ENCODE peak calls at places on chromosome 18, in eight cellular contexts. G, R, S, N, F, P, J and T are unnamed samples.

GRCh38 chr18:8208716-8209115 is 400.5 kb upstream of the RAB12 start:
- DNase-seq in N (no peak), R (no peak), J (no peak), G (no peak), P (no peak), S (no peak), F (no peak), T (no peak)

GRCh38 chr18:21341141-21341540 is 99.1 kb downstream of the GREB1L start:
- DNase-seq in G (no peak), J (no peak), S (no peak), P (no peak), R (no peak), N (no peak), F (no peak), T (no peak)

GRCh38 chr18:68262697-68263293 is 452.1 kb downstream of the TMX3 start:
- DNase-seq in P (peak), F (peak), J (no peak), G (no peak), N (no peak), S (peak), R (no peak), T (no peak)

GRCh38 chr18:59063300-59063895 is 76.3 kb upstream of the SEC11C start:
- DNase-seq in J (no peak), R (no peak), P (no peak), F (peak), S (no peak), N (no peak), G (no peak), T (no peak)

GRCh38 chr18:12011962-12012549 is 30.7 kb downstream of the IMPA2 start:
- DNase-seq in J (peak), N (no peak), G (no peak), R (no peak), F (peak), S (no peak), P (no peak), T (no peak)

GRCh38 chr18:22250591-22250996 is 81.2 kb downstream of the GATA6 start:
- DNase-seq in P (no peak), N (no peak), G (no peak), J (no peak), R (no peak), S (no peak), F (peak), T (no peak)

GRCh38 chr18:32730620-32731021 is 42.2 kb downstream of the KLHL14 start:
- DNase-seq in F (peak), N (no peak), J (no peak), S (no peak), G (no peak), R (no peak), P (no peak), T (no peak)

GRCh38 chr18:77711096-77711495 is 461.4 kb downstream of the GALR1 start:
- DNase-seq in G (no peak), P (no peak), N (no peak), F (no peak), S (no peak), J (no peak), R (no peak), T (no peak)

GRCh38 chr18:58606236-58606635 is 22.7 kb downstream of the ALPK2 start:
- DNase-seq in R (no peak), G (no peak), N (no peak), J (no peak), F (no peak), S (no peak), P (no peak), T (no peak)

GRCh38 chr18:3037423-3037915 is 24.5 kb upstream of the LPIN2 start:
- DNase-seq in N (no peak), G (no peak), S (peak), R (no peak), J (peak), P (no peak), F (peak), T (peak)

GRCh38 chr18:49609416-49610284 is 47.8 kb downstream of the LIPG start:
- DNase-seq in R (no peak), S (no peak), P (no peak), J (no peak), F (no peak), N (no peak), G (no peak), T (no peak)

GRCh38 chr18:51390695-51391094 is 193.2 kb upstream of the MEX3C start:
- DNase-seq in S (peak), J (no peak), G (no peak), F (peak), P (no peak), N (no peak), R (no peak), T (no peak)

GRCh38 chr18:24011095-24011917 is 3.2 kb upstream of the TTC39C start:
- DNase-seq in J (no peak), F (no peak), S (no peak), G (no peak), P (no peak), R (no peak), N (no peak), T (no peak)

GRCh38 chr18:38481576-38481975 is 916.0 kb upstream of the CELF4 start:
- DNase-seq in G (no peak), P (no peak), S (no peak), F (no peak), J (no peak), N (no peak), R (no peak), T (no peak)

GRCh38 chr18:79348066-79348465 is 47.7 kb upstream of the NFATC1 start:
- DNase-seq in S (no peak), F (no peak), P (no peak), J (no peak), R (no peak), N (no peak), G (no peak), T (no peak)

GRCh38 chr18:5137261-5137660 is 59.8 kb downstream of the AKAIN1 start:
- DNase-seq in P (no peak), N (no peak), J (no peak), R (no peak), F (no peak), G (no peak), S (no peak), T (no peak)

GRCh38 chr18:74493689-74494088 is 2.5 kb upstream of the CNDP2 start:
- DNase-seq in R (peak), N (peak), S (peak), F (peak), P (no peak), G (peak), J (no peak), T (no peak)

GRCh38 chr18:2656237-2657042 is 914 bp downstream of the SMCHD1 start:
- DNase-seq in P (no peak), F (peak), R (peak), G (peak), J (peak), S (peak), N (peak), T (peak)

GRCh38 chr18:44229693-44230108 is 451.0 kb upstream of the SETBP1 start:
- DNase-seq in S (peak), N (no peak), R (peak), P (no peak), J (peak), F (peak), G (peak), T (no peak)

GRCh38 chr18:5294618-5295230 is 802 bp downstream of the ZBTB14 start:
- DNase-seq in P (peak), G (peak), N (peak), S (peak), F (peak), R (no peak), J (peak), T (peak)

DNA sequence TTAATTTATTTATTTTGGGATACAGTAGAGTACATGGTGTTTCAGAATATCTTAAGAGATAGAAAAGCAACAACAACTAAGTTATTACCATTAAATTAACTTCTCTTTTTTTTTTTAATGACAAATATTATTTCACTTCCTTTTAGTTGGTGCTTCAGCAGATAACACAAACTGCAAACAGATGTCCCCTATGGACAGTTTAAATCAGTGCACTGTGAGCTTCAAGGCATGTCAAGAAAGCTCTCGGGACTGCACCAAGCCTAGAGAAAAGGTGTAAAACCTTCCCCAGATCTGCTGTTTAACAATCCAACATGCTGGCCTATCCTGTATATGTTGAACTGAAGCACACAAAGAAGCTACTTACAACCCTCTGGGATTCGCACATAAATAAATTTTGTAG is 122.7 kb downstream of the TCF4 start:
- DNase-seq in R (no peak), P (no peak), G (no peak), J (no peak), S (no peak), F (no peak), N (no peak), T (no peak)
- TF ChIP-seq CTCF in R (no peak), P (no peak), G (no peak), J (no peak), S (no peak), F (no peak), N (no peak), T (no peak)

GRCh38 chr18:47658498-47658897 is 272.0 kb downstream of the SMAD2 start:
- DNase-seq in P (no peak), F (no peak), G (no peak), J (no peak), R (no peak), N (no peak), S (no peak), T (no peak)
- TF ChIP-seq CTCF in P (no peak), F (no peak), G (no peak), J (no peak), R (no peak), N (no peak), S (no peak), T (no peak)

DNA sequence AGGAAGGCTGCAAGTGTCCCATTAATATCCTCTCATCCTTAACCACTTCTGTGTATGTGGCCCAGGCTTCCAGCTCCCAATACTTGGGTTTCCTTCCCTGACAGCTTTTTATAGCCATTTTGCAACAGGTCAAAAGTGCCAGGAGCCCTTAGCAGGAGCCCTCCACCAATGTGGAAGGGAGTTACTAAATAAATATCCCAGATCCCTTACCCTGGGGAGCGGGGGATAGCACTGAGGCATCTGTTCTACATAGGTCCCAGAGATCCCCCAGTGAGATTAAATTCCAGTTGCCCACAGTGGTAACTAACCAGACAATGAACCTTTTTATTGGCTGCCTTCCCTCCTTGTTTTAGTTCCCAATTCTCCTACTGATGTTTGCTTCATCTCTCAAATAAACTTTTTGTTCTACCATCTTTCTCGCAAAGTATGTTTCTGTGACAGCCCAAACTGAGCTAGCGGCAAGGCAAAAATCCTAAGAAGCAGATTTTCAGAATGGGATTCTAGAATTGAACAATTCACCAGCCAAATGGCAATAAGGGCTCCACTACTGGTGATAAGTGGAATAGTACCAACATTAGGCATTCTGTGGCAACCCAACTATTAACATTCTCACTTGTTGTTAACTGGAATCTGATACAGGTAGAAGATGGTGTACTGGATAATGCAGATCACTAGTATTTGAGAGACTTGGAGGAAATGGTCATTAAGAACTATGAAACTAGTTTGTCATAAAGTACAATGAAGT is 83.9 kb upstream of the MAPRE2 start:
- DNase-seq in P (no peak), R (no peak), S (peak), N (no peak), J (no peak), G (no peak), F (peak), T (no peak)
- TF ChIP-seq CTCF in P (no peak), R (no peak), S (no peak), N (no peak), J (no peak), G (no peak), F (peak), T (no peak)

GRCh38 chr18:42742976-42743755 is 372.3 kb downstream of the RIT2 start:
- DNase-seq in G (no peak), S (peak), N (no peak), F (no peak), R (no peak), P (no peak), J (no peak), T (no peak)

GRCh38 chr18:42746794-42747193 is 368.7 kb downstream of the RIT2 start:
- DNase-seq in G (no peak), S (no peak), R (no peak), F (no peak), J (no peak), P (no peak), N (no peak), T (no peak)

GRCh38 chr18:42742474-42742873 is 373.0 kb downstream of the RIT2 start:
- DNase-seq in S (no peak), N (no peak), J (no peak), R (no peak), F (no peak), G (no peak), P (no peak), T (no peak)

GRCh38 chr18:42745931-42746330 is 369.6 kb downstream of the RIT2 start:
- DNase-seq in J (no peak), P (no peak), R (no peak), F (no peak), G (no peak), S (no peak), N (no peak), T (no peak)

GRCh38 chr18:42745171-42745570 is 370.3 kb downstream of the RIT2 start:
- DNase-seq in J (no peak), G (no peak), F (no peak), P (no peak), S (no peak), R (no peak), N (no peak), T (no peak)
- TF ChIP-seq CTCF in J (no peak), G (no peak), F (no peak), P (no peak), S (no peak), R (no peak), N (no peak), T (no peak)

GRCh38 chr18:61892683-61893303 is at the start of gene RNF152:
- DNase-seq in G (peak), J (no peak), N (peak), F (peak), S (peak), R (peak), P (no peak), T (no peak)

GRCh38 chr18:61893971-61894750 is 1.4 kb upstream of the RNF152 start:
- DNase-seq in R (peak), S (peak), F (peak), P (no peak), N (peak), G (peak), J (peak), T (peak)

GRCh38 chr18:61891874-61892273 is 933 bp downstream of the RNF152 start:
- DNase-seq in J (no peak), R (no peak), N (no peak), G (peak), S (no peak), P (no peak), F (peak), T (no peak)

GRCh38 chr18:61894751-61895524 is 2.1 kb upstream of the RNF152 start:
- DNase-seq in F (peak), N (no peak), J (no peak), G (no peak), R (no peak), P (no peak), S (no peak), T (no peak)

DNA sequence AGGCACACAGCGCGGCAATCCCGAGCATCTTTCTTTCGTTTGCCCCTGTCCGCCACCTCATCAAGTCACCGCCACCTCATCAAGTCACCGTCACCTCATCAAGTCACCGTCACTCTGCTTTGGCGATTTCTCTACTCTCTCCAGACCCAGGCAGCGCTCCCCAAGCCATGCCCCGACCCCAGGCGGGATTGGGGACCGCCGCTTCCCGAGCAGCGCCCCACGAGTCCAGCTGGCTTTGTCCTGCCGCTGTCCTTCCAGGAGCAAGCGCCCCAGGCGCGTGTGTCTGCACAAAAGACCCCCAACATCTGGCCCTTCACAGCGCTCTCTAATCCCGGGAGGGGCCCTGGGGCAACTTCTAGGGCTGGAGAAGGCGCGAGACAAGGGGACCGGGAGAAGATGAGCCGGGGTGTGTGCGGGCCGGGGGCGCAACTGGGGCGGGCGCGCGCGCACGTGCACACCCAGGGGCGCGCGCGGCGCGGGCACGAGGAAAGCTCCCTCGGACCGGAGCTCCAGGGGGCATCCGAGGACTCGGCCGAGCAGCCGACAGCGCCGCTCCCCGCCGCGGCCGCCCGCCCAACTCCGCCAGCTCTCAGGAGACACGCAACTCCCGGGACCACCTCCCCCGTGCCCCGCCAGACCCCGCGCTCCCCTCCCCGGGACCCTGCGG is 630 bp upstream of the RNF152 start:
- DNase-seq in N (peak), R (peak), S (peak), F (peak), G (peak), J (peak), P (no peak), T (no peak)
- TF ChIP-seq CTCF in N (no peak), R (no peak), S (no peak), F (no peak), G (no peak), J (no peak), P (peak), T (no peak)